ENCODE peak calls at places on chromosomes 12 and 14, in five cellular contexts. One of them, this sample, is unnamed.

GRCh38 chr12:122363782-122364181 is 58.7 kb downstream of the CLIP1 start:
- DNase-seq in HCT116: no peak
- DNase-seq in adrenal gland: peak; percentile 35
- DNase-seq in GM12865: no peak
- DNase-seq in pancreas: no peak
- DNase-seq in this sample: no peak

GRCh38 chr12:41923351-41923750 is 221.3 kb downstream of the GXYLT1 start:
- DNase-seq in HCT116: no peak
- DNase-seq in adrenal gland: no peak
- DNase-seq in GM12865: no peak
- DNase-seq in pancreas: no peak
- DNase-seq in this sample: no peak

GRCh38 chr12:8078916-8079315 is 3.2 kb upstream of the NECAP1 start:
- DNase-seq in HCT116: no peak
- DNase-seq in adrenal gland: no peak
- DNase-seq in GM12865: no peak
- DNase-seq in pancreas: no peak
- DNase-seq in this sample: no peak

GRCh38 chr12:13005649-13006048 is 5.6 kb upstream of the HEBP1 start:
- DNase-seq in HCT116: no peak
- DNase-seq in adrenal gland: no peak
- DNase-seq in GM12865: no peak
- DNase-seq in pancreas: no peak
- DNase-seq in this sample: no peak

GRCh38 chr12:121053706-121054105 is 14.7 kb upstream of the OASL start:
- DNase-seq in HCT116: no peak
- DNase-seq in adrenal gland: no peak
- DNase-seq in GM12865: no peak
- DNase-seq in pancreas: no peak
- DNase-seq in this sample: no peak

GRCh38 chr14:52954346-52955214 is 3.7 kb upstream of the FERMT2 start:
- DNase-seq in HCT116: no peak
- DNase-seq in adrenal gland: no peak
- DNase-seq in GM12865: peak; percentile 31
- DNase-seq in pancreas: no peak
- DNase-seq in this sample: no peak

GRCh38 chr12:96141216-96141944 is 52.8 kb upstream of the ELK3 start:
- DNase-seq in HCT116: no peak
- DNase-seq in adrenal gland: peak; percentile 72
- DNase-seq in GM12865: no peak
- DNase-seq in pancreas: no peak
- DNase-seq in this sample: no peak

GRCh38 chr12:108807476-108807875 is 49.9 kb downstream of the SSH1 start:
- DNase-seq in HCT116: no peak
- DNase-seq in adrenal gland: no peak
- DNase-seq in GM12865: no peak
- DNase-seq in pancreas: peak; percentile 40
- DNase-seq in this sample: no peak

GRCh38 chr12:101064721-101065120 is 145.3 kb downstream of the SLC5A8 start:
- DNase-seq in HCT116: no peak
- DNase-seq in adrenal gland: no peak
- DNase-seq in GM12865: no peak
- DNase-seq in pancreas: no peak
- DNase-seq in this sample: no peak

GRCh38 chr14:29757711-29758233 is 169.9 kb downstream of the PRKD1 start:
- DNase-seq in HCT116: no peak
- DNase-seq in adrenal gland: no peak
- DNase-seq in GM12865: no peak
- DNase-seq in pancreas: no peak
- DNase-seq in this sample: no peak

GRCh38 chr14:68131907-68132306 is 312.3 kb downstream of the RAD51B start:
- DNase-seq in HCT116: no peak
- DNase-seq in adrenal gland: no peak
- DNase-seq in GM12865: no peak
- DNase-seq in pancreas: no peak
- DNase-seq in this sample: no peak

GRCh38 chr14:93745603-93746273 is 42.5 kb downstream of the PRIMA1 start:
- DNase-seq in HCT116: no peak
- DNase-seq in adrenal gland: no peak
- DNase-seq in GM12865: no peak
- DNase-seq in pancreas: no peak
- DNase-seq in this sample: no peak

GRCh38 chr12:93595336-93595735 is 22.9 kb downstream of the SOCS2 start:
- DNase-seq in HCT116: no peak
- DNase-seq in adrenal gland: no peak
- DNase-seq in GM12865: no peak
- DNase-seq in pancreas: no peak
- DNase-seq in this sample: no peak

GRCh38 chr12:31558521-31558920 is 32.4 kb downstream of the DENND5B start:
- DNase-seq in HCT116: no peak
- DNase-seq in adrenal gland: no peak
- DNase-seq in GM12865: no peak
- DNase-seq in pancreas: no peak
- DNase-seq in this sample: no peak

GRCh38 chr12:121228919-121229650 is 19.2 kb downstream of the P2RX4 start:
- DNase-seq in HCT116: no peak
- DNase-seq in adrenal gland: no peak
- DNase-seq in GM12865: no peak
- DNase-seq in pancreas: no peak
- DNase-seq in this sample: no peak

GRCh38 chr14:86794689-86795088 is 1198.3 kb downstream of the GALC start:
- DNase-seq in HCT116: no peak
- DNase-seq in adrenal gland: no peak
- DNase-seq in GM12865: no peak
- DNase-seq in pancreas: no peak
- DNase-seq in this sample: no peak

GRCh38 chr14:86796221-86797074 is 1196.5 kb downstream of the GALC start:
- DNase-seq in HCT116: no peak
- DNase-seq in adrenal gland: no peak
- DNase-seq in GM12865: no peak
- DNase-seq in pancreas: no peak
- DNase-seq in this sample: no peak

GRCh38 chr14:86787782-86788181 is 1205.2 kb downstream of the GALC start:
- DNase-seq in HCT116: no peak
- DNase-seq in adrenal gland: no peak
- DNase-seq in GM12865: no peak
- DNase-seq in pancreas: no peak
- DNase-seq in this sample: no peak

GRCh38 chr14:86788229-86788628 is 1204.8 kb downstream of the GALC start:
- DNase-seq in HCT116: no peak
- DNase-seq in adrenal gland: no peak
- DNase-seq in GM12865: no peak
- DNase-seq in pancreas: no peak
- DNase-seq in this sample: no peak

GRCh38 chr14:86790408-86791364 is 1202.3 kb downstream of the GALC start:
- DNase-seq in HCT116: no peak
- DNase-seq in adrenal gland: no peak
- DNase-seq in GM12865: no peak
- DNase-seq in pancreas: no peak
- DNase-seq in this sample: no peak
- TF ChIP-seq CTCF in HCT116: no peak
- TF ChIP-seq CTCF in adrenal gland: no peak
- TF ChIP-seq CTCF in GM12865: no peak
- TF ChIP-seq CTCF in pancreas: no peak
- TF ChIP-seq CTCF in this sample: no peak

DNA sequence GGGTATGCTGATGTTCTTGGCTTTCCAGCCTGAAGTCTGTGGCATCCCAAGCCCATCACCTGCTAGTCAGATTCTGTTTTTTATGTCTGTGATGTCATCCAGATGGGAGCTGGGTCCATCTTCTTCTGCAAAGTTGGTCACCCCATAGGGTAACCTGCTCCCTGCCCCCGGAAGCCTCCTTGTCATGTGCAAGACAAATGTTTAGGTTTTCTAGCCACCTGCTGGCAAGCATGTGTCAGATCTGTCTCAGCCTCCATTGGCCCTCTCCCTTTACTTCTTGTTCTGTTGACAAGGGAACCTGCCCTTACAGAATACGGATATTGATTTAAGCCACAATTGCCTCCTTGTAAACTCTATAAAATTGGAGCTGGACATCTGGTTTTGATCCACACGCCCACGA is 7.4 kb downstream of the NTF3 start:
- DNase-seq in HCT116: no peak
- DNase-seq in adrenal gland: no peak
- DNase-seq in GM12865: no peak
- DNase-seq in pancreas: no peak
- DNase-seq in this sample: no peak
- TF ChIP-seq CTCF in HCT116: peak; percentile 42
- TF ChIP-seq CTCF in adrenal gland: no peak
- TF ChIP-seq CTCF in GM12865: no peak
- TF ChIP-seq CTCF in pancreas: no peak
- TF ChIP-seq CTCF in this sample: no peak

DNA sequence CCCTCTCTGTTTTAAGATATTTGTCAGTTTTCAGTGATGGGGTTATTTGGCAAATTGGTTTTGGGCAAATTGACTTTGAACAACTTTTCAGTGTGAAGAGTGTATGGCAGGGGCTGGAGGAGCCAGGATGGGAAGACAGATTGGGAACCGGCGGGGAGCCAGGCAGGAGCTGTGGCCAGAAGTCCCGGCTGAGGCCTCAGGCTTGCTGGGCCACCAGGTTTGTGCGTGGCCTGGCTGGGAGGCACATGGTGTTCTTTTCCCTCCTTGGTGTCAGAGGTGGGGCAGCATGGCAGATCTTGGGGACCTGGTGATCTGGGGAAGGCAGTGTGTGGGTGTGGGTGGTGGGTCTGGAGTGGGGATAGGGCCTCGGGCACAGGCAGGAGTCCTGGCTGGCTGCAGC is 61.1 kb downstream of the SLC25A47 start:
- DNase-seq in HCT116: no peak
- DNase-seq in adrenal gland: no peak
- DNase-seq in GM12865: no peak
- DNase-seq in pancreas: no peak
- DNase-seq in this sample: no peak
- TF ChIP-seq CTCF in HCT116: no peak
- TF ChIP-seq CTCF in adrenal gland: no peak
- TF ChIP-seq CTCF in GM12865: no peak
- TF ChIP-seq CTCF in pancreas: no peak
- TF ChIP-seq CTCF in this sample: no peak

GRCh38 chr14:82872494-82872893 is 1338.8 kb upstream of the SEL1L start:
- DNase-seq in HCT116: no peak
- DNase-seq in adrenal gland: no peak
- DNase-seq in GM12865: peak; percentile 1
- DNase-seq in pancreas: no peak
- DNase-seq in this sample: no peak
- TF ChIP-seq CTCF in HCT116: peak; percentile 10
- TF ChIP-seq CTCF in adrenal gland: no peak
- TF ChIP-seq CTCF in GM12865: peak; percentile 4
- TF ChIP-seq CTCF in pancreas: no peak
- TF ChIP-seq CTCF in this sample: no peak

DNA sequence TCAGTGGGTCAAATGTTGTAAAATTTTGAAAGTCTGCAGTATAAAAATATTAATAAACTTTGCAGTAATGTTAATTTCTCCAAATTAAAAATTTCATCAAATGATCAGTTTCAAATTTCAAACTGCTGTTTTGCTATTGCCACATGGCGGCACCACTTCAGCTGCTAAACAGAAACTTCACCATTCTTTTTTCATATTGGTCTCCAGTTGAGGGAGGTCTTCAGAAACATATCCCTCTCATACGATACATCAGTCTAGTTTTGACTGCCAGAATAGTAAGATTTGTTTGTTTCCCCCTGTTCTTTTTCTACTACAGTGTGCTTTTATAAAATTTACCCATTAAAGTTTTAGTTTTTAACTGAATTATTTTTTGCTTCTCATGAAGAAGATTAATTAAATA is 4.2 kb upstream of the TRHDE start:
- DNase-seq in HCT116: no peak
- DNase-seq in adrenal gland: no peak
- DNase-seq in GM12865: no peak
- DNase-seq in pancreas: no peak
- DNase-seq in this sample: no peak
- TF ChIP-seq CTCF in HCT116: peak; percentile 42
- TF ChIP-seq CTCF in adrenal gland: no peak
- TF ChIP-seq CTCF in GM12865: no peak
- TF ChIP-seq CTCF in pancreas: no peak
- TF ChIP-seq CTCF in this sample: no peak

This sample was measured in activated CD8-positive, alpha-beta T cell treated with anti-CD3 and anti-CD28 coated beads for 36 hours.